ENCODE peak calls at places on chromosome 7, in nine cellular contexts. L is HAP-1, G is coronary artery, Z is HL-60, E is pancreas, P is BJ, V is cardiac muscle cell, B is prostate gland, H is trophoblast cell. C is an unnamed sample.
A peak's percentile ranks its signal among the peaks of the same experiment; 100 is the strongest.

GRCh38 chr7:33832326-33832725 is 73.0 kb upstream of the BMPER start:
- DNase-seq in L (no peak), G (no peak), Z (no peak), E (no peak), P (no peak), V (no peak), B (no peak), H (no peak), C (no peak)

GRCh38 chr7:12594122-12594897 is 23.8 kb downstream of the SCIN start:
- DNase-seq in L (no peak), G (no peak), Z (no peak), E (no peak), P (no peak), V (no peak), B (no peak), H (no peak), C (no peak)

GRCh38 chr7:131424219-131424822 is 96.6 kb downstream of the MKLN1 start:
- DNase-seq in L (no peak), G (no peak), Z (peak; percentile 16), E (no peak), P (no peak), V (peak; percentile 17), B (no peak), H (peak; percentile 3), C (peak; percentile 71)

GRCh38 chr7:37669818-37670217 is 13.7 kb upstream of the GPR141 start:
- DNase-seq in L (no peak), G (no peak), Z (no peak), E (no peak), P (no peak), V (no peak), B (no peak), H (no peak), C (no peak)

GRCh38 chr7:2444476-2444875 is 31.7 kb downstream of the GRIFIN start:
- DNase-seq in L (no peak), G (no peak), Z (no peak), E (no peak), P (peak; percentile 33), V (no peak), B (no peak), H (peak; percentile 22), C (peak; percentile 55)

GRCh38 chr7:39353615-39354376 is 212.4 kb upstream of the YAE1 start:
- DNase-seq in L (peak; percentile 72), G (no peak), Z (no peak), E (peak; percentile 23), P (no peak), V (peak; percentile 67), B (no peak), H (peak; percentile 61), C (peak; percentile 40)

GRCh38 chr7:25215694-25216335 is 12.5 kb downstream of the NPVF start:
- DNase-seq in L (no peak), G (no peak), Z (no peak), E (no peak), P (no peak), V (no peak), B (no peak), H (no peak), C (no peak)

GRCh38 chr7:138885383-138886147 is 87.6 kb upstream of the ATP6V0A4 start:
- DNase-seq in L (no peak), G (no peak), Z (no peak), E (no peak), P (no peak), V (no peak), B (no peak), H (no peak), C (no peak)

GRCh38 chr7:73725703-73726466 is 6.4 kb upstream of the STX1A start:
- DNase-seq in L (peak; percentile 94), G (no peak), Z (peak; percentile 80), E (peak; percentile 80), P (no peak), V (peak; percentile 88), B (peak; percentile 91), H (peak; percentile 86), C (peak; percentile 69)

GRCh38 chr7:12315049-12315448 is 88.6 kb downstream of the VWDE start:
- DNase-seq in L (peak; percentile 47), G (no peak), Z (no peak), E (no peak), P (no peak), V (peak; percentile 23), B (no peak), H (no peak), C (no peak)

GRCh38 chr7:130695840-130696239 is 9.5 kb upstream of the TSGA13 start:
- DNase-seq in L (no peak), G (no peak), Z (peak; percentile 12), E (no peak), P (no peak), V (peak; percentile 16), B (no peak), H (no peak), C (peak; percentile 61)

GRCh38 chr7:128352138-128352537 is 8.4 kb upstream of the RBM28 start:
- DNase-seq in L (no peak), G (peak; percentile 75), Z (no peak), E (peak; percentile 58), P (no peak), V (peak; percentile 62), B (no peak), H (no peak), C (peak; percentile 51)

GRCh38 chr7:24283900-24284698 is at the start of gene NPY:
- DNase-seq in L (no peak), G (no peak), Z (no peak), E (no peak), P (no peak), V (peak; percentile 44), B (no peak), H (no peak), C (no peak)

GRCh38 chr7:85023066-85023687 is 163.7 kb downstream of the SEMA3D start:
- DNase-seq in L (peak; percentile 67), G (no peak), Z (peak; percentile 28), E (no peak), P (no peak), V (peak; percentile 60), B (peak; percentile 33), H (peak; percentile 3), C (peak; percentile 70)

GRCh38 chr7:87060288-87060537 is 759 bp upstream of the ELAPOR2 start:
- DNase-seq in L (no peak), G (no peak), Z (no peak), E (no peak), P (no peak), V (no peak), B (no peak), H (no peak), C (no peak)

GRCh38 chr7:100991631-100992030 is 22.3 kb downstream of the MUC12 start:
- DNase-seq in L (no peak), G (no peak), Z (no peak), E (no peak), P (no peak), V (no peak), B (no peak), H (no peak), C (no peak)

GRCh38 chr7:40612298-40612697 is 477.5 kb downstream of the SUGCT start:
- DNase-seq in L (no peak), G (no peak), Z (no peak), E (no peak), P (no peak), V (no peak), B (no peak), H (no peak), C (no peak)

GRCh38 chr7:7221602-7222038 is 39.3 kb downstream of the C1GALT1 start:
- DNase-seq in L (no peak), G (no peak), Z (no peak), E (no peak), P (peak; percentile 34), V (peak; percentile 18), B (no peak), H (peak; percentile 62), C (peak; percentile 80)

GRCh38 chr7:100866721-100867039 is 507 bp upstream of the TRIP6 start:
- DNase-seq in L (no peak), G (no peak), Z (no peak), E (no peak), P (no peak), V (no peak), B (no peak), H (no peak), C (no peak)

GRCh38 chr7:1290262-1291039 is 57.8 kb downstream of the UNCX start:
- DNase-seq in L (peak; percentile 53), G (no peak), Z (no peak), E (no peak), P (no peak), V (peak; percentile 51), B (peak; percentile 28), H (no peak), C (peak; percentile 14)
- H3K4me3 ChIP-seq in L (peak overlapping the region; percentile 24), G (peak overlapping the region; percentile 70), Z (no peak overlapping the region), E (peak overlapping the region; percentile 42), P (peak overlapping the region; percentile 26), V (peak overlapping the region; percentile 17), B (peak overlapping the region; percentile 24), H (peak overlapping the region; percentile 37), C (peak overlapping the region; percentile 32)

GRCh38 chr7:45112648-45113047 is 1.2 kb upstream of the TBRG4 start:
- DNase-seq in L (no peak), G (no peak), Z (no peak), E (no peak), P (no peak), V (no peak), B (no peak), H (no peak), C (no peak)
- H3K4me3 ChIP-seq in L (peak overlapping the region; percentile 98), G (no peak overlapping the region), Z (no peak overlapping the region), E (no peak overlapping the region), P (no peak overlapping the region), V (no peak overlapping the region), B (no peak overlapping the region), H (no peak overlapping the region), C (no peak overlapping the region)

DNA sequence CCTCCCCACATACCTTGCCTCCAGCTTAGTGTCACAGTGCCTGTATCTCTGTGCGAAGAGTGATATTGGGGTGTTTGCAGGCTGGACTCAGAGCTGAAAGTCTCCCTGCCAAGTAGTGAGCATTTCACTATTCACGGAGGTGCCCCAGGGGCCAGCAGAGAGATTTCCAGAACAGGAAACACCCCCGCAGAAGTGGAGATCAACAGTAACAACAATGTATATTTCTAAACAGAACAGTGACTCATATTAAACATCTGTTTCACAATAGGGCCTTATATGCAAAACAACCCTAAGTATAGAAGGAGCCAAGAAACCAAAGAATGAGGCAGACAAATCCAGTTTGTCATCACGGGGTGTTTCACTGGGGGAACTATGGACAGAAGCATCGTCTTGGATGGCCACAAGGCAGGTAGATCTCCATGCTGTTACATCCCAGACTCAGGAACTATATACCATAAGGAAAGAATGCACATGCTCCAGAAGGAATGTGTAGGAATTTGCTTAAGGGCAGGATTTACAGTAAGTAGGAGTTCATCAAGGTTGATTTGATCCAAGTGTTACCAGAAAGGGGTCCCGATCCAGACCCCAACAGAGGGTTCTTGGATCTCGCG is 29.3 kb upstream of the CCL24 start:
- DNase-seq in L (peak; percentile 27), G (no peak), Z (peak; percentile 68), E (no peak), P (peak; percentile 75), V (no peak), B (peak; percentile 20), H (peak; percentile 62), C (peak; percentile 98)
- H3K4me3 ChIP-seq in L (no peak overlapping the region), G (no peak overlapping the region), Z (no peak overlapping the region), E (no peak overlapping the region), P (no peak overlapping the region), V (no peak overlapping the region), B (no peak overlapping the region), H (no peak overlapping the region), C (peak overlapping the region; percentile 49)

DNA sequence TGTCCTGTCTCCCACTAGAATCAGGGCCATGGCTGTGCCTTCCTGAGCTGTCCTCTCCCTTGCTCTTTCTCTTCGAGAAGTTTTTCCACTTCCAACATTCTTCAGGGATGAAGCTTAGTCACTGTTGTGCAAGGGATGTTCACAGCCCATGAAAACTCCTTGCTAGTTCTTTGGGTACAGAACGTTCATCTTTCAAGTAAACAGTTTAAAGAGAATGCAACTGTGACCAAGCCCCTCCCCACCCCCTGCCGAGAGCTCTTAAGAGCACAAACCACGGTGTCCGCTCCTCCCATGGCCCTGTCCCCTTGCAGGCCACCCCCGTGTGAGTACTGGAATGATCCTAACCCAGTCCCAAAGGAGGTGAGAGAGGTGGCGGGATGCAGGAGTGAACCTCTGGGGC is 161.1 kb upstream of the RHEB start:
- DNase-seq in L (no peak), G (no peak), Z (no peak), E (no peak), P (no peak), V (no peak), B (peak; percentile 58), H (no peak), C (peak; percentile 73)
- H3K4me3 ChIP-seq in L (no peak overlapping the region), G (no peak overlapping the region), Z (no peak overlapping the region), E (no peak overlapping the region), P (no peak overlapping the region), V (no peak overlapping the region), B (no peak overlapping the region), H (no peak overlapping the region), C (no peak overlapping the region)

C was measured in fibroblast of pulmonary artery.